ENCODE peak calls at places on chromosomes 6 and 20, in five cellular contexts. K, M, Y, R and B are unnamed samples.

GRCh38 chr20:57087705-57088104 is 178.7 kb downstream of the BMP7 start:
- DNase-seq in K (no peak), M (no peak), Y (no peak), R (no peak), B (no peak)

GRCh38 chr20:37518606-37519507 is 2.2 kb upstream of the NNAT start:
- DNase-seq in K (no peak), M (no peak), Y (no peak), R (no peak), B (no peak)

GRCh38 chr20:46708172-46708860 is 1.1 kb upstream of the SLC2A10 start:
- DNase-seq in K (no peak), M (no peak), Y (peak; percentile 82), R (no peak), B (no peak)

GRCh38 chr6:142702501-142703460 is 242.2 kb downstream of the HIVEP2 start:
- DNase-seq in K (no peak), M (peak; percentile 83), Y (no peak), R (no peak), B (no peak)

GRCh38 chr6:167323111-167323510 is 1.8 kb upstream of the TTLL2 start:
- DNase-seq in K (no peak), M (no peak), Y (no peak), R (no peak), B (no peak)

GRCh38 chr6:43386492-43386891 is 17.0 kb upstream of the ZNF318 start:
- DNase-seq in K (no peak), M (peak; percentile 52), Y (peak; percentile 21), R (no peak), B (no peak)

GRCh38 chr6:155185544-155185943 is 78.3 kb upstream of the CLDN20 start:
- DNase-seq in K (no peak), M (no peak), Y (no peak), R (no peak), B (peak; percentile 23)

GRCh38 chr6:105968230-105968954 is 117.7 kb upstream of the PRDM1 start:
- DNase-seq in K (no peak), M (no peak), Y (peak; percentile 49), R (no peak), B (no peak)

GRCh38 chr6:100257661-100258395 is 206.9 kb downstream of the SIM1 start:
- DNase-seq in K (peak; percentile 26), M (no peak), Y (peak; percentile 9), R (peak; percentile 11), B (peak; percentile 7)

GRCh38 chr6:108581932-108582500 is 21.3 kb downstream of the FOXO3 start:
- DNase-seq in K (no peak), M (peak; percentile 31), Y (no peak), R (no peak), B (no peak)

GRCh38 chr6:99613705-99614429 is 7.2 kb downstream of the PRDM13 start:
- DNase-seq in K (no peak), M (peak; percentile 60), Y (no peak), R (no peak), B (no peak)

GRCh38 chr20:20869161-20869560 is 156.7 kb upstream of the RALGAPA2 start:
- DNase-seq in K (no peak), M (no peak), Y (no peak), R (no peak), B (no peak)

GRCh38 chr6:14197118-14197517 is 79.5 kb downstream of the CD83 start:
- DNase-seq in K (peak; percentile 25), M (no peak), Y (no peak), R (no peak), B (no peak)

GRCh38 chr6:123716506-123716905 is 79.8 kb upstream of the TRDN start:
- DNase-seq in K (no peak), M (no peak), Y (no peak), R (no peak), B (no peak)

GRCh38 chr6:170139531-170139930 is 151.3 kb downstream of the DLL1 start:
- DNase-seq in K (no peak), M (no peak), Y (no peak), R (no peak), B (no peak)

GRCh38 chr6:68876792-68877493 is 241.9 kb downstream of the ADGRB3 start:
- DNase-seq in K (no peak), M (no peak), Y (peak; percentile 3), R (no peak), B (no peak)
- TF ChIP-seq ZBTB33 in K (no peak), M (no peak), Y (no peak), R (no peak), B (no peak)

GRCh38 chr6:33411632-33412005 is 805 bp downstream of the PHF1 start:
- DNase-seq in K (no peak), M (no peak), Y (no peak), R (no peak), B (no peak)
- TF ChIP-seq ZBTB33 in K (no peak), M (no peak), Y (no peak), R (no peak), B (no peak)

GRCh38 chr20:1389703-1390385 is 3.0 kb downstream of the FKBP1A start:
- DNase-seq in K (no peak), M (no peak), Y (no peak), R (no peak), B (no peak)

GRCh38 chr20:1391640-1392442 is 1.0 kb downstream of the FKBP1A start:
- DNase-seq in K (peak; percentile 30), M (peak; percentile 38), Y (no peak), R (no peak), B (no peak)

GRCh38 chr20:1392443-1392692 is 486 bp downstream of the FKBP1A start:
- DNase-seq in K (no peak), M (no peak), Y (no peak), R (no peak), B (no peak)

GRCh38 chr20:1388706-1389483 is 4.0 kb downstream of the FKBP1A start:
- DNase-seq in K (no peak), M (no peak), Y (no peak), R (no peak), B (no peak)

DNA sequence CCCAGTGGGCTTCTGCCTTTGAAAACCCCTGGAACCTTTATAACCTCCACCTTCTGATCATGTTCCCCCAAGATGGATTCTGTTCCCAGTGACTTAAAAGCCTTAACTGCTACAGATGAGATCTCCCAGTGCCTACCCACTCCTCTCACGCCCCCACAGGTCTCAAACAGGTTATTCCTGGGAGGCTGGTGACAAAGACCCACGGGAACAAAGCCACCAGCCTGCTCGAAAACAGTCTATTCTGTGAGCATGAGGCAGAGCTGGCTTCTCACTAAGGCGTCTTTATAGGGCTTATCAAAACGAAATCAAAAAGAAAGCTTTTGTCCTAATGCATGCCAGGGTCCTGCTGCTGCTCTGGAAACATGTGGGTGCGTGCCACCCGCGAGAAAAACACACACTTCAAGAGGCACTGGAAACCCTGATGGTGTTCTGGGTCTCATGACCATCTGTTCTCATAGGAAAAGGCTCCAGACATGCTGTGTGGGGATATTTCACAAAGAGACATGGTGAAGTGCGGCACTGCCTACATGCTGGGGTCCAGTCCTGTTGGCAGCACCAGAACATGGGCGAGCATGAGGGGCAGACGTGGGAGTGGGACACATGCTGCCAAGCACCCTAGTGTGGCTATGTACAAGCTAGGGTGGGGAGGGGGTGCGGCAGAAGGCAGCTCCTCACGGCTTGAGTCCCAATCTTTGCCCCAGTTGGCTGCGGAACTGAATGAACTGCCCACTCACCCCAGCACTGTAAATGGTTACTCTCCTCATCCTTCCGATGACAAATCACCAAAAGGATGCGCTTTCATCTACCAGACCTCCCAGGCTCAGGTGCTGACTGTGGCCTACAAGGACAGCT is 2.1 kb downstream of the FKBP1A start:
- DNase-seq in K (no peak), M (no peak), Y (no peak), R (no peak), B (no peak)
- TF ChIP-seq ZBTB33 in K (no peak), M (no peak), Y (no peak), R (no peak), B (no peak)

GRCh38 chr20:35010405-35011192 is 54.9 kb downstream of the MYH7B start:
- DNase-seq in K (no peak), M (no peak), Y (no peak), R (no peak), B (no peak)

GRCh38 chr20:35009665-35010328 is 54.1 kb downstream of the MYH7B start:
- DNase-seq in K (no peak), M (no peak), Y (no peak), R (no peak), B (no peak)

GRCh38 chr20:35007891-35008290 is 52.2 kb downstream of the MYH7B start:
- DNase-seq in K (no peak), M (peak; percentile 16), Y (no peak), R (no peak), B (no peak)

GRCh38 chr20:35007413-35007812 is 51.7 kb downstream of the MYH7B start:
- DNase-seq in K (no peak), M (no peak), Y (no peak), R (no peak), B (no peak)

DNA sequence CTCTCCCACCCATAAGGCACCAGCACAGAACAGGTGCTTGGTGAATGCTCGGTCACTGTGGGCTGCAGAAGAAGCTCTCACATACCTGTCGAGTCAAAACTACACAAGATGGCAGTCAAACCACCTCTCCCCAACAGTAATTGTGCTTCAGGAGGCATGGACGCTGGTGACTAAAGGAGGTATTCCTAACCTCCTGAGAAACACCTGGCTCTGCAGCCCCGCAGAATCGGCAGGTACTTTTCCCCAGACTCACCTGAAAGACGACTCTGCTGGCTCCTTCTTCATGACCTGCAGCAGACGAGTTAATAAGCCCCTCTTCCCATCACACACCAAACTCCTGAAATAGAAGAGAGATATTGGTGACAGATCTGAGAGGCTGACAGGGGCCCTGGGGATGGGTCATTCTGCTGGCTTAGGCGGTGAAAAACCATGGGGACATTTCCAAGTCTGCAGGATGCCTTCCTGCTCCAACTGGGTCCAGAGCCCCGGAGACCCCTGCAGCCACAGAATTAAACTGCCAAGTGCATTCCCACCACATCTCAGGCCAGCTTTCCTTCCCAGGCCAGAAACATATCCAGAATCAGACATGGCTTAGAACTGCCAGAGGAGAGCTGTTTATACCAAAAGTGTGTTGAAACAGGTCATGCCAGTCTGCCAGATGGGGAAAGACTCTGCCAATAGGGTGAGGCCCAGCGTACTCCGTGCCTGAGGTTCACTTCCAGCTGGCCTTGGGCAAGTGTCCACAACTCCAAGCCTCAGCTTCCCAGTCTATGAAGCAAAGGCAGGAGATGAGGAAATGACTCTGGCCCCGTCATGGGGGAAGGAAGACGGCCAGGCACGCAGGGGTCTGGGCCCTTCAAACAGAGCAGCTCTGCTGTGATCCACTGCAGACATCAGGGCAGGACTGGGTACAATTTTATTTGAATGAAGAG is 53.0 kb downstream of the MYH7B start:
- DNase-seq in K (no peak), M (no peak), Y (no peak), R (no peak), B (no peak)
- TF ChIP-seq ZBTB33 in K (no peak), M (no peak), Y (no peak), R (no peak), B (no peak)

DNA sequence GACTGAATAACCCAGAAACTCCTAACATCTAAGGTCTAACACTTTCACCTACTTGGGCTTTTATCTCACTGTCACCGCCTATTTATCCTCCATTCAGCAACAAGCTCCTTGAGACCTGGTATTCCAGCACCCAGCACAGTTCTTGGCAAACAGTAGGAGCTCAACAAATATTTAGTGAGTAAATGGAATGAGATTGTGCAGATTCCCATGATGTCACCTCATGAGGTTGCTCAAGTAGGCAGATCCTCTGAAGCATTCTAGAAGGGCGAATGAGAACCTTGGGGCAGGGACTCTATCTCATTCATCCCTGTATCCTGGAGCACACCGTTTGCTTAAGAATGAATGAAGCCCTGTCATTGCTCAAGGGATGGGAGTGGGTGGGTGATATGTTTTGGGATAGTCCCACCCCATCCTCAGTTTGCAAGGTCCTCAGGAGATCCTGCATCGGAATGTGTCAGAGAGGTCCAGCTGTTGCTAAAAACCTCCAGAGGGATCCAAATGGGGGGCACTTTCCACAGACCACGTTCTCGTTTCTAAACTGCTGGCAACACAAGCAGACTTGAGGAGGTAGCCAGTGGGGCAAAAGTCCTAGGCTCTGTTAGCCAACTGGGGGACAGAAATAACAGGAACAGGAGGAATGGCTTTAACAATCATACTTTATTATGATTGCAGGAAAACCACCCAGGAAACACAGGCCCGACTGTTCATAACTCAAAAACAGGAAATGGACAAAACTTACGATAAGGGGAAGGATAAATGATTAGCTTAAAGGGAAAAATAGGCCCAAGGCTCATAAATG is 42.0 kb downstream of the EDN1 start:
- DNase-seq in K (no peak), M (no peak), Y (peak; percentile 90), R (no peak), B (no peak)
- TF ChIP-seq ZBTB33 in K (no peak), M (no peak), Y (no peak), R (no peak), B (no peak)